ENCODE peak calls at places on chromosomes 13 and 19, in four cellular contexts. Z, I, M and Y are unnamed samples.
A peak's percentile ranks its signal among the peaks of the same experiment; 100 is the strongest.

GRCh38 chr13:31160857-31161582 is 684 bp downstream of the HSPH1 start:
- DNase-seq in Z (peak; percentile 31), I (peak; percentile 74), M (peak; percentile 78), Y (no peak)

GRCh38 chr13:41700790-41701310 is 243.5 kb downstream of the RGCC start:
- DNase-seq in Z (no peak), I (peak; percentile 38), M (no peak), Y (no peak)

GRCh38 chr13:27913116-27913515 is 6.7 kb upstream of the PDX1 start:
- DNase-seq in Z (no peak), I (no peak), M (no peak), Y (no peak)

GRCh38 chr19:47363758-47364529 is 14.8 kb downstream of the DHX34 start:
- DNase-seq in Z (no peak), I (no peak), M (peak; percentile 28), Y (no peak)

GRCh38 chr19:49924004-49924880 is 4.8 kb upstream of the ATF5 start:
- DNase-seq in Z (no peak), I (no peak), M (no peak), Y (no peak)

GRCh38 chr13:32125221-32125621 is 93.6 kb downstream of the FRY start:
- DNase-seq in Z (no peak), I (no peak), M (no peak), Y (no peak)

GRCh38 chr13:49678172-49678914 is 12.9 kb downstream of the EBPL start:
- DNase-seq in Z (no peak), I (no peak), M (no peak), Y (no peak)

GRCh38 chr13:50679321-50679720 is 164.2 kb downstream of the DLEU7 start:
- DNase-seq in Z (no peak), I (no peak), M (no peak), Y (no peak)

DNA sequence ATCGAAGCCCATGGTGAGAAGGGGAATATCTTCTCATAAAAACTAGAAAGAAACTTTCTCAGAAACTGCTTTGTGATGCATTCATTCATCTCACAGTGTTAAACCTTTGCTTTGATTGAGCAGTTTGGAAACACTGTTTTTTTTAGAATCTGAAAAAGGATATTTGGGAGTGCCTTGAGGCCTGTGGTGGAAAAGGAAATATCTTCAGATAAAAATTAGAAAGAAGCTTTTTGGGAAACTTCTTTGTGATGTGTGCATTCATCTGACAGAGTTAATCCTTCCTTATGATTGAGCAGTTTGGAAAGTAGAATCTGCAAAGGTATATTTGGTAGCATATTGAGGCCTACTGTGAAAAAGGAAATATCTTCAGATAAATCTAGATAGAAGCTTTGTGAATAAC is 1594.9 kb downstream of the UQCRFS1 start:
- DNase-seq in Z (no peak), I (no peak), M (no peak), Y (no peak)
- H3K9me3 ChIP-seq in Z (peaks cover 100% of the 10 kb centered on the region), I (peaks cover 100% of the 10 kb centered on the region), M (peaks cover 77% of the 10 kb centered on the region), Y (peaks cover 11% of the 10 kb centered on the region)

GRCh38 chr19:56403261-56403660 is 871 bp upstream of the ZNF583 start:
- DNase-seq in Z (no peak), I (no peak), M (peak; percentile 16), Y (no peak)
- H3K9me3 ChIP-seq in Z (peaks cover 64% of the 10 kb centered on the region), I (peaks cover 72% of the 10 kb centered on the region), M (no peaks in the 10 kb centered on the region), Y (peaks cover 6% of the 10 kb centered on the region)

DNA sequence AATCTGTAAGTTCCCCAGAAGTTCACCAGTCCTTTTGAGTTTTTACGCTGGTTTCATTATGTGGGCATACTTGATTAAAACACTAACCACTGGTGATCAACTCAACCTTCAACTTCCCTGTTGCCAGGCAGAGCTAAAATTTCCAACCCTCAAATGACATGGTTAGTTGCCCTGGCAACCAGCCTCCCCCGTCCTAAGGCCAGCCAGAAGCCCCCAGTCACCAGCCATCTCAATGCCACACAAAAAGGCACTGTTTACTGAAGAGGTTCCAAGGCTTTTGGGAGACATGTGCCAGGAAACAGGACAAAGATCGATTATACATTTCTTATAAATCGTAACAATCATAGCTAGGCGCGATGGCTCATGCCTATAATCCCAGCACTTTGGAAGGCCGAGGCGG is 1.6 kb downstream of the ZNF649 start:
- DNase-seq in Z (no peak), I (no peak), M (no peak), Y (no peak)
- H3K9me3 ChIP-seq in Z (peaks cover 18% of the 10 kb centered on the region), I (peaks cover 54% of the 10 kb centered on the region), M (peaks cover 27% of the 10 kb centered on the region), Y (peaks cover 20% of the 10 kb centered on the region)

GRCh38 chr19:11902228-11902627 is 14.6 kb downstream of the ZNF69 start:
- DNase-seq in Z (no peak), I (no peak), M (no peak), Y (no peak)
- H3K9me3 ChIP-seq in Z (peaks cover 38% of the 10 kb centered on the region), I (peaks cover 85% of the 10 kb centered on the region), M (peaks cover 59% of the 10 kb centered on the region), Y (peaks cover 3% of the 10 kb centered on the region)